ENCODE peak calls at places on chromosomes 7 and 10, in six cellular contexts. One of them, this sample, is unnamed.

GRCh38 chr7:116689787-116690186 is 17.8 kb downstream of the MET start:
- DNase-seq in neural progenitor cell: no peak
- DNase-seq in astrocyte: peak; percentile 73
- DNase-seq in PC-9: peak; percentile 73
- DNase-seq in H9: no peak
- DNase-seq in DND-41: no peak
- DNase-seq in this sample: peak; percentile 84

GRCh38 chr10:89151857-89152256 is 55.3 kb downstream of the CH25H start:
- DNase-seq in neural progenitor cell: no peak
- DNase-seq in astrocyte: peak; percentile 93
- DNase-seq in PC-9: no peak
- DNase-seq in H9: no peak
- DNase-seq in DND-41: no peak
- DNase-seq in this sample: no peak

GRCh38 chr10:75773813-75774547 is 342.6 kb downstream of the LRMDA start:
- DNase-seq in neural progenitor cell: no peak
- DNase-seq in astrocyte: no peak
- DNase-seq in PC-9: no peak
- DNase-seq in H9: no peak
- DNase-seq in DND-41: no peak
- DNase-seq in this sample: no peak

GRCh38 chr7:87510430-87510875 is 35.0 kb upstream of the ABCB4 start:
- DNase-seq in neural progenitor cell: no peak
- DNase-seq in astrocyte: no peak
- DNase-seq in PC-9: no peak
- DNase-seq in H9: no peak
- DNase-seq in DND-41: no peak
- DNase-seq in this sample: no peak

GRCh38 chr7:106493041-106493731 is 167.8 kb downstream of the CCDC71L start:
- DNase-seq in neural progenitor cell: no peak
- DNase-seq in astrocyte: no peak
- DNase-seq in PC-9: peak; percentile 63
- DNase-seq in H9: no peak
- DNase-seq in DND-41: no peak
- DNase-seq in this sample: no peak

GRCh38 chr7:79282051-79282694 is 171.3 kb downstream of the MAGI2 start:
- DNase-seq in neural progenitor cell: peak; percentile 25
- DNase-seq in astrocyte: peak; percentile 59
- DNase-seq in PC-9: peak; percentile 14
- DNase-seq in H9: no peak
- DNase-seq in DND-41: no peak
- DNase-seq in this sample: peak; percentile 71

GRCh38 chr10:89210794-89211425 is 3.8 kb upstream of the CH25H start:
- DNase-seq in neural progenitor cell: no peak
- DNase-seq in astrocyte: no peak
- DNase-seq in PC-9: no peak
- DNase-seq in H9: no peak
- DNase-seq in DND-41: no peak
- DNase-seq in this sample: no peak

GRCh38 chr7:88116395-88116794 is 103.4 kb downstream of the SRI start:
- DNase-seq in neural progenitor cell: peak; percentile 35
- DNase-seq in astrocyte: no peak
- DNase-seq in PC-9: no peak
- DNase-seq in H9: no peak
- DNase-seq in DND-41: no peak
- DNase-seq in this sample: no peak

GRCh38 chr10:98404571-98405396 is 10.2 kb downstream of the PYROXD2 start:
- DNase-seq in neural progenitor cell: no peak
- DNase-seq in astrocyte: peak; percentile 75
- DNase-seq in PC-9: peak; percentile 20
- DNase-seq in H9: no peak
- DNase-seq in DND-41: no peak
- DNase-seq in this sample: peak; percentile 76

GRCh38 chr10:9833871-9834454 is 1183.7 kb upstream of the CELF2 start:
- DNase-seq in neural progenitor cell: peak; percentile 13
- DNase-seq in astrocyte: no peak
- DNase-seq in PC-9: no peak
- DNase-seq in H9: no peak
- DNase-seq in DND-41: no peak
- DNase-seq in this sample: no peak

GRCh38 chr7:351681-352480 is 61.9 kb downstream of the FOXL3 start:
- DNase-seq in neural progenitor cell: no peak
- DNase-seq in astrocyte: no peak
- DNase-seq in PC-9: no peak
- DNase-seq in H9: no peak
- DNase-seq in DND-41: peak; percentile 41
- DNase-seq in this sample: no peak

GRCh38 chr10:103395754-103396066 is 565 bp downstream of the ATP5MK start:
- DNase-seq in neural progenitor cell: peak; percentile 44
- DNase-seq in astrocyte: peak; percentile 5
- DNase-seq in PC-9: no peak
- DNase-seq in H9: no peak
- DNase-seq in DND-41: peak; percentile 19
- DNase-seq in this sample: peak; percentile 13

GRCh38 chr7:155951554-155952158 is 139.4 kb upstream of the SHH start:
- DNase-seq in neural progenitor cell: no peak
- DNase-seq in astrocyte: peak; percentile 95
- DNase-seq in PC-9: peak; percentile 94
- DNase-seq in H9: no peak
- DNase-seq in DND-41: no peak
- DNase-seq in this sample: peak; percentile 96

GRCh38 chr7:1043552-1044188 is 676 bp upstream of the GPR146 start:
- DNase-seq in neural progenitor cell: no peak
- DNase-seq in astrocyte: no peak
- DNase-seq in PC-9: peak; percentile 40
- DNase-seq in H9: no peak
- DNase-seq in DND-41: no peak
- DNase-seq in this sample: peak; percentile 4

GRCh38 chr7:129401968-129402860 is 32.0 kb upstream of the STRIP2 start:
- DNase-seq in neural progenitor cell: no peak
- DNase-seq in astrocyte: no peak
- DNase-seq in PC-9: no peak
- DNase-seq in H9: no peak
- DNase-seq in DND-41: no peak
- DNase-seq in this sample: peak; percentile 45

GRCh38 chr10:68543004-68543918 is 15.9 kb upstream of the SLC25A16 start:
- DNase-seq in neural progenitor cell: no peak
- DNase-seq in astrocyte: peak; percentile 87
- DNase-seq in PC-9: peak; percentile 63
- DNase-seq in H9: no peak
- DNase-seq in DND-41: no peak
- DNase-seq in this sample: peak; percentile 95

GRCh38 chr7:42373285-42373684 is 136.3 kb upstream of the GLI3 start:
- DNase-seq in neural progenitor cell: no peak
- DNase-seq in astrocyte: no peak
- DNase-seq in PC-9: no peak
- DNase-seq in H9: no peak
- DNase-seq in DND-41: no peak
- DNase-seq in this sample: peak; percentile 34

GRCh38 chr10:11447571-11447970 is 163.9 kb downstream of the USP6NL start:
- DNase-seq in neural progenitor cell: no peak
- DNase-seq in astrocyte: no peak
- DNase-seq in PC-9: no peak
- DNase-seq in H9: no peak
- DNase-seq in DND-41: no peak
- DNase-seq in this sample: no peak

GRCh38 chr10:92961638-92962037 is 99.0 kb upstream of the CYP26C1 start:
- DNase-seq in neural progenitor cell: no peak
- DNase-seq in astrocyte: no peak
- DNase-seq in PC-9: no peak
- DNase-seq in H9: no peak
- DNase-seq in DND-41: no peak
- DNase-seq in this sample: no peak

GRCh38 chr10:131452926-131453771 is 141.6 kb upstream of the TCERG1L start:
- DNase-seq in neural progenitor cell: peak; percentile 79
- DNase-seq in astrocyte: no peak
- DNase-seq in PC-9: no peak
- DNase-seq in H9: peak; percentile 89
- DNase-seq in DND-41: no peak
- DNase-seq in this sample: no peak

GRCh38 chr10:77245953-77246352 is 391.7 kb downstream of the KCNMA1 start:
- DNase-seq in neural progenitor cell: no peak
- DNase-seq in astrocyte: peak; percentile 70
- DNase-seq in PC-9: no peak
- DNase-seq in H9: no peak
- DNase-seq in DND-41: no peak
- DNase-seq in this sample: no peak

GRCh38 chr7:13742126-13742525 is 247.3 kb downstream of the ETV1 start:
- DNase-seq in neural progenitor cell: no peak
- DNase-seq in astrocyte: peak; percentile 95
- DNase-seq in PC-9: peak; percentile 65
- DNase-seq in H9: no peak
- DNase-seq in DND-41: no peak
- DNase-seq in this sample: peak; percentile 90

GRCh38 chr10:44897049-44897448 is 14.1 kb upstream of the TMEM72 start:
- DNase-seq in neural progenitor cell: no peak
- DNase-seq in astrocyte: no peak
- DNase-seq in PC-9: no peak
- DNase-seq in H9: no peak
- DNase-seq in DND-41: no peak
- DNase-seq in this sample: no peak

GRCh38 chr10:27319752-27320561 is 79.4 kb upstream of the ACBD5 start:
- DNase-seq in neural progenitor cell: peak; percentile 58
- DNase-seq in astrocyte: peak; percentile 45
- DNase-seq in PC-9: peak; percentile 74
- DNase-seq in H9: peak; percentile 63
- DNase-seq in DND-41: no peak
- DNase-seq in this sample: no peak

GRCh38 chr7:55458351-55458750 is 93.2 kb downstream of the LANCL2 start:
- DNase-seq in neural progenitor cell: no peak
- DNase-seq in astrocyte: no peak
- DNase-seq in PC-9: no peak
- DNase-seq in H9: no peak
- DNase-seq in DND-41: no peak
- DNase-seq in this sample: peak; percentile 58

GRCh38 chr10:103969436-103969835 is 2.5 kb downstream of the SLK start:
- DNase-seq in neural progenitor cell: no peak
- DNase-seq in astrocyte: no peak
- DNase-seq in PC-9: no peak
- DNase-seq in H9: no peak
- DNase-seq in DND-41: no peak
- DNase-seq in this sample: no peak

GRCh38 chr10:75717126-75717916 is 285.9 kb downstream of the LRMDA start:
- DNase-seq in neural progenitor cell: no peak
- DNase-seq in astrocyte: no peak
- DNase-seq in PC-9: no peak
- DNase-seq in H9: no peak
- DNase-seq in DND-41: no peak
- DNase-seq in this sample: peak; percentile 74

GRCh38 chr10:84588971-84589370 is 260.6 kb downstream of the CCSER2 start:
- DNase-seq in neural progenitor cell: no peak
- DNase-seq in astrocyte: no peak
- DNase-seq in PC-9: no peak
- DNase-seq in H9: no peak
- DNase-seq in DND-41: no peak
- DNase-seq in this sample: no peak
- TF ChIP-seq CTCF in neural progenitor cell: no peak
- TF ChIP-seq CTCF in astrocyte: no peak
- TF ChIP-seq CTCF in PC-9: no peak
- TF ChIP-seq CTCF in H9: no peak
- TF ChIP-seq CTCF in DND-41: no peak
- TF ChIP-seq CTCF in this sample: no peak

DNA sequence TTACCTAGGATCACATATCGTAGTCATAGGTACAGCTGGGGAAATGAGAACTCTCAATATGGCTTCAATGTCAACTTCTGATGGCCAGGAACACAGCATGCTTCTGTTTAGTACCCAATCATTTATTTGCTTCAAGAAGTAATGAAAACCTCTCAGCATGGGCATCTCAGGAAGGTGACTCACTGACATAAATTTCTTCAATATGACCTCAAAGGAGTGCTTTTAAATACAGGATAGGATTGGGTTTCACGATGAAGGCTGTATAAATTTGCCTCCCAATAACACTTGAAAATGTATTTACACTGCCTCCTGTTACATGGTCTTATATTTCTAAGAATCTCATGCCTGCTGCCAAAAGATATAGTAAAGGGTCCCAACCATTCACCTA is 15.1 kb downstream of the ITGA8 start:
- DNase-seq in neural progenitor cell: no peak
- DNase-seq in astrocyte: no peak
- DNase-seq in PC-9: no peak
- DNase-seq in H9: no peak
- DNase-seq in DND-41: no peak
- DNase-seq in this sample: no peak
- H3K79me2 ChIP-seq in neural progenitor cell: no peaks in the 10 kb centered on the region
- H3K79me2 ChIP-seq in astrocyte: no peaks in the 10 kb centered on the region
- H3K79me2 ChIP-seq in PC-9: no peaks in the 10 kb centered on the region
- H3K79me2 ChIP-seq in H9: no peaks in the 10 kb centered on the region
- H3K79me2 ChIP-seq in DND-41: no peaks in the 10 kb centered on the region
- H3K79me2 ChIP-seq in this sample: no peaks in the 10 kb centered on the region

DNA sequence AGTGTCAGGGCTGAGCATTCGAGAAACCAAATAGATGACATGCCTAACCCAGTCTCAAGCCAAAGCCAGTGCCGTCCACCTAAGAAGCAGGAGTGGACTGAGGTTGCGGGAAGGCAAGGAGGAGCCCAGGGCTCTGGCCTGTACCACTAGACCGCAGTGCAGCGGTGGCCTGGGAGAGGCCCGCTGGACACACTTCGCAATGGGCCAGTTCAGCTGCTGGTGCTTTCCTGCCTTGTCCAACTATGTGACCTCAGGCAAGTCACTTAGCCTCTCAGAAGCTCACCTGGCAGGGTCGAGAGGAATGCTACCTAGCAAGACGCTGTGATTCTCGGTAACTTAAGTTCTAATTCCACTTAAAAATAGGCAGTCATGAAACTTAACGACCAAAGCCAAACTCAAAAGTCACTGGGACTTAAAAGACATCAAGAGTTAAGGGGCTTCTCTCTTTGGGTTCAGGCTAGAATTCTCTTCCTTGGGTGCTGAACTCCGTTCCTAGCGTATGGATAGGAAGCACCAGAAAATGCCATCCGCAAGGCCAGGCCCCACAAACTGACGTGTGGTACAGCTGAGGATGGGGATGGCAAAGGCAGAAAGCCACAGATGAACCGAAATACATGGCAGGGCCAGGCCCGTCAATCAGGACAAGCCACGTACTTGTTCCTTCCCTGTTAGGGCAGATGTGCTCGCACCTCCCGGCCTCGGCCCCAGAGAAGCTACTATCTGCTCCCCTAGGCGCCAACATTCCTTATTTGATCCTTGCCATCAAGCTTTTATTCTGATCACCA is 34.2 kb downstream of the CTBP2 start:
- DNase-seq in neural progenitor cell: no peak
- DNase-seq in astrocyte: no peak
- DNase-seq in PC-9: no peak
- DNase-seq in H9: no peak
- DNase-seq in DND-41: no peak
- DNase-seq in this sample: no peak
- H3K4me1 ChIP-seq in neural progenitor cell: peaks cover 15% of the 10 kb centered on the region
- H3K4me1 ChIP-seq in astrocyte: peaks cover 16% of the 10 kb centered on the region
- H3K4me1 ChIP-seq in PC-9: peaks cover 26% of the 10 kb centered on the region
- H3K4me1 ChIP-seq in H9: peaks cover 14% of the 10 kb centered on the region
- H3K4me1 ChIP-seq in DND-41: no peaks in the 10 kb centered on the region
- H3K4me1 ChIP-seq in this sample: peaks cover 34% of the 10 kb centered on the region

DNA sequence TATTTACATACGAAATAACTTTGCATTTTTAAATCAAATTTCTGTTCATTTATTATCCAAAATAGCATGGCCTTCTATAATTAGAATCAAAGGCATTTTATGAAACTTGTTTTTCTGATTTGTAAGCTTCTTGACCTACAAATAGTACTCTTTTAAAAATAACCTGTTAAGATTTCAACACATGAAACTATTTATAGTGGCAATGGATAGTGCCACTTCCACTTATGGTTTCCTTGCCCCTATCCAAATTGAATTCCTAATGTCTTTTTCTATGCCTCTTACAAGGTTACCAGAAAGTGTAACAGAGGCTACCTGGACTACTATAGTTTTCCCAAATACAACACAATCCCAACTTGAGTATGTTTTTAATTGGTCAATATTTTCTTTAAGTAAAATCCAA is 263.5 kb downstream of the SEMA3D start:
- DNase-seq in neural progenitor cell: no peak
- DNase-seq in astrocyte: no peak
- DNase-seq in PC-9: no peak
- DNase-seq in H9: no peak
- DNase-seq in DND-41: no peak
- DNase-seq in this sample: no peak
- TF ChIP-seq CTCF in neural progenitor cell: no peak
- TF ChIP-seq CTCF in astrocyte: no peak
- TF ChIP-seq CTCF in PC-9: no peak
- TF ChIP-seq CTCF in H9: no peak
- TF ChIP-seq CTCF in DND-41: no peak
- TF ChIP-seq CTCF in this sample: no peak